ENCODE peak calls at places on chromosomes 6 and 20, in four cellular contexts. L, B, G and X are unnamed samples.

GRCh38 chr20:53805895-53806384 is 212.3 kb upstream of the ZNF217 start:
- DNase-seq in L (no peak), B (peak; percentile 37), G (no peak), X (no peak)

GRCh38 chr6:163416640-163417253 is 2.2 kb downstream of the QKI start:
- DNase-seq in L (peak; percentile 60), B (peak; percentile 91), G (peak; percentile 55), X (no peak)

GRCh38 chr6:89144358-89145041 is 1.4 kb upstream of the PM20D2 start:
- DNase-seq in L (no peak), B (no peak), G (no peak), X (no peak)

GRCh38 chr6:122692175-122692598 is 82.0 kb downstream of the PKIB start:
- DNase-seq in L (no peak), B (peak; percentile 41), G (no peak), X (no peak)

GRCh38 chr6:167311286-167311685 is 13.6 kb upstream of the TTLL2 start:
- DNase-seq in L (no peak), B (no peak), G (no peak), X (no peak)

GRCh38 chr20:10863337-10864060 is 189.7 kb upstream of the JAG1 start:
- DNase-seq in L (peak; percentile 28), B (peak; percentile 91), G (no peak), X (no peak)

GRCh38 chr6:7314414-7314813 is 1.4 kb upstream of the SSR1 start:
- DNase-seq in L (no peak), B (no peak), G (no peak), X (no peak)

GRCh38 chr6:115901896-115902295 is 158.8 kb downstream of the FRK start:
- DNase-seq in L (no peak), B (no peak), G (no peak), X (no peak)

GRCh38 chr6:95519228-95520037 is 57.9 kb upstream of the MANEA start:
- DNase-seq in L (no peak), B (no peak), G (no peak), X (no peak)

GRCh38 chr6:157514659-157515496 is 133.9 kb downstream of the ZDHHC14 start:
- DNase-seq in L (no peak), B (peak; percentile 58), G (no peak), X (peak; percentile 53)

GRCh38 chr6:77217896-77218295 is 245.4 kb downstream of the HTR1B start:
- DNase-seq in L (no peak), B (no peak), G (no peak), X (no peak)